ENCODE peak calls at places on chromosome 11, in seven cellular contexts. B is activated CD8-positive, alpha-beta memory T cell treated with anti-CD3 and anti-CD28 coated beads for 24 hours; H is astrocyte of the spinal cord; F is cardiac fibroblast; C is activated CD4-positive, alpha-beta T cell treated with anti-CD3 and anti-CD28 coated beads for 24 hours; A is NCI-H1694 treated with DMSO at 0.1 percent for 48 hours; Y is H7. Q is an unnamed sample.

GRCh38 chr11:35337136-35337918 is 82.0 kb downstream of the SLC1A2 start:
- DNase-seq in B (no peak), H (peak; percentile 98), F (peak; percentile 92), C (no peak), A (no peak), Y (no peak), Q (no peak)

GRCh38 chr11:82978422-82979099 is 77.0 kb downstream of the DDIAS start:
- DNase-seq in B (no peak), H (peak; percentile 84), F (peak; percentile 41), C (no peak), A (no peak), Y (no peak), Q (no peak)

GRCh38 chr11:11243790-11244469 is 109.1 kb downstream of the CSNK2A3 start:
- DNase-seq in B (no peak), H (peak; percentile 12), F (peak; percentile 29), C (peak; percentile 6), A (no peak), Y (peak; percentile 86), Q (peak; percentile 54)

GRCh38 chr11:79377399-79377798 is 63.4 kb downstream of the TENM4 start:
- DNase-seq in B (no peak), H (no peak), F (no peak), C (no peak), A (no peak), Y (peak; percentile 33), Q (no peak)

GRCh38 chr11:73200256-73200655 is 17.8 kb upstream of the P2RY2 start:
- DNase-seq in B (no peak), H (no peak), F (no peak), C (no peak), A (no peak), Y (peak; percentile 72), Q (no peak)

GRCh38 chr11:2747236-2748015 is 47.6 kb upstream of the KCNQ1OT1 start:
- DNase-seq in B (no peak), H (no peak), F (no peak), C (no peak), A (no peak), Y (no peak), Q (no peak)

GRCh38 chr11:75786101-75786736 is 17.6 kb downstream of the DGAT2 start:
- DNase-seq in B (no peak), H (no peak), F (no peak), C (no peak), A (no peak), Y (no peak), Q (no peak)

GRCh38 chr11:44709281-44709562 is 17.5 kb upstream of the TSPAN18 start:
- DNase-seq in B (no peak), H (no peak), F (no peak), C (no peak), A (no peak), Y (no peak), Q (no peak)

GRCh38 chr11:62889484-62890437 is 9.1 kb downstream of the SLC3A2 start:
- DNase-seq in B (peak; percentile 73), H (peak; percentile 19), F (peak; percentile 48), C (no peak), A (no peak), Y (peak; percentile 49), Q (no peak)

GRCh38 chr11:123429336-123429735 is 733 bp upstream of the GRAMD1B start:
- DNase-seq in B (no peak), H (peak; percentile 45), F (no peak), C (no peak), A (no peak), Y (no peak), Q (no peak)

GRCh38 chr11:2858995-2859705 is 26.4 kb downstream of the CDKN1C start:
- DNase-seq in B (no peak), H (no peak), F (no peak), C (no peak), A (no peak), Y (no peak), Q (no peak)

GRCh38 chr11:36622431-36623136 is 24.5 kb upstream of the RAG2 start:
- DNase-seq in B (no peak), H (peak; percentile 29), F (peak; percentile 36), C (no peak), A (no peak), Y (no peak), Q (no peak)

Q was measured in NCI-H1105.